ENCODE peak calls at places on chromosomes 5 and 9, in four cellular contexts. J is HS-27A, Z is left cardiac atrium, A is A172. O is an unnamed sample.

GRCh38 chr5:95746194-95746593 is 15.1 kb downstream of the RHOBTB3 start:
- DNase-seq in J (no peak), Z (no peak), A (no peak), O (no peak)

GRCh38 chr9:75448281-75448680 is 360.0 kb downstream of the OSTF1 start:
- DNase-seq in J (no peak), Z (no peak), A (no peak), O (no peak)

GRCh38 chr5:178564842-178565550 is 25.2 kb downstream of the COL23A1 start:
- DNase-seq in J (no peak), Z (no peak), A (no peak), O (no peak)

GRCh38 chr5:138448481-138449398 is 9.9 kb downstream of the REEP2 start:
- DNase-seq in J (no peak), Z (no peak), A (peak), O (no peak)

GRCh38 chr5:171628344-171628743 is 157.3 kb upstream of the SMIM23 start:
- DNase-seq in J (no peak), Z (no peak), A (no peak), O (no peak)

GRCh38 chr5:128408622-128409021 is 129.4 kb downstream of the FBN2 start:
- DNase-seq in J (no peak), Z (no peak), A (peak), O (no peak)

GRCh38 chr9:136245194-136246150 is at the start of gene QSOX2:
- DNase-seq in J (no peak), Z (peak), A (peak), O (no peak)

GRCh38 chr5:57850109-57850508 is 367.5 kb upstream of the ACTBL2 start:
- DNase-seq in J (no peak), Z (no peak), A (peak), O (no peak)

GRCh38 chr5:139062910-139063663 is 135.1 kb downstream of the SIL1 start:
- DNase-seq in J (no peak), Z (no peak), A (no peak), O (no peak)

GRCh38 chr9:126534431-126535186 is 79.1 kb upstream of the LMX1B start:
- DNase-seq in J (no peak), Z (no peak), A (no peak), O (no peak)

GRCh38 chr5:136780518-136780917 is 415.2 kb upstream of the TRPC7 start:
- DNase-seq in J (no peak), Z (no peak), A (no peak), O (no peak)

GRCh38 chr5:169280286-169280685 is 20.7 kb downstream of the SLIT3 start:
- DNase-seq in J (no peak), Z (peak), A (no peak), O (no peak)

GRCh38 chr5:10036136-10036535 is 213.6 kb downstream of the ATPSCKMT start:
- DNase-seq in J (no peak), Z (no peak), A (no peak), O (peak)

GRCh38 chr9:2109066-2109650 is 94.0 kb downstream of the SMARCA2 start:
- DNase-seq in J (no peak), Z (no peak), A (no peak), O (no peak)

GRCh38 chr5:122902263-122902662 is 56.9 kb downstream of the SNX24 start:
- DNase-seq in J (no peak), Z (no peak), A (no peak), O (no peak)